ENCODE peak calls at places on chromosome 11, in eight cellular contexts. B is activated CD4-positive, alpha-beta T cell treated with anti-CD3 and anti-CD28 coated beads for 48 hours; P is HCEC 1CT; C is chondrocyte; Y is WTC11; E is RCC 7860; X is activated effector memory CD4-positive, alpha-beta T cell treated with Interleukin-2 at 50 U/mL for 16 hours; U is A549. O is an unnamed sample.

GRCh38 chr11:2207212-2207611 is 35.6 kb upstream of the TH start:
- DNase-seq in C (peak; percentile 66), X (no peak), U (no peak), Y (no peak), E (no peak), P (no peak), B (no peak), O (no peak)

GRCh38 chr11:74438681-74439080 is 28.7 kb downstream of the KCNE3 start:
- DNase-seq in Y (no peak), C (no peak), X (no peak), U (no peak), E (no peak), B (no peak), P (no peak), O (no peak)

GRCh38 chr11:57635236-57635635 is 14.5 kb downstream of the YPEL4 start:
- DNase-seq in E (no peak), C (no peak), Y (no peak), P (no peak), B (no peak), X (no peak), U (no peak), O (no peak)

GRCh38 chr11:96169250-96169649 is 173.7 kb downstream of the MAML2 start:
- DNase-seq in Y (no peak), B (no peak), P (no peak), X (no peak), E (no peak), U (no peak), C (no peak), O (no peak)

GRCh38 chr11:23924226-23924625 is 572.6 kb upstream of the LUZP2 start:
- DNase-seq in E (no peak), Y (no peak), P (no peak), U (no peak), B (no peak), C (no peak), X (no peak), O (no peak)

GRCh38 chr11:99160447-99160846 is 139.7 kb downstream of the CNTN5 start:
- DNase-seq in Y (no peak), P (no peak), E (no peak), U (no peak), C (no peak), B (no peak), X (no peak), O (no peak)

GRCh38 chr11:12723410-12724297 is 49.4 kb downstream of the TEAD1 start:
- DNase-seq in U (peak; percentile 85), B (no peak), Y (no peak), C (no peak), X (no peak), P (peak; percentile 34), E (peak; percentile 68), O (no peak)

GRCh38 chr11:41498726-41499125 is 39.3 kb upstream of the LRRC4C start:
- DNase-seq in C (no peak), X (no peak), P (no peak), B (no peak), U (no peak), Y (no peak), E (no peak), O (no peak)

GRCh38 chr11:124791626-124792341 is 8.4 kb downstream of the MSANTD2 start:
- DNase-seq in Y (no peak), E (no peak), P (peak; percentile 78), C (no peak), U (no peak), B (no peak), X (no peak), O (no peak)

GRCh38 chr11:128492461-128492860 is 94.9 kb downstream of the ETS1 start:
- DNase-seq in P (peak; percentile 69), X (no peak), C (no peak), E (peak; percentile 39), Y (no peak), U (no peak), B (no peak), O (no peak)

GRCh38 chr11:2138436-2139117 is 612 bp downstream of the IGF2 start:
- DNase-seq in P (no peak), U (no peak), Y (peak; percentile 42), C (no peak), E (no peak), B (no peak), X (no peak), O (peak; percentile 46)

GRCh38 chr11:131458421-131458820 is 88.0 kb downstream of the NTM start:
- DNase-seq in P (no peak), U (no peak), B (no peak), E (no peak), Y (no peak), C (no peak), X (no peak), O (no peak)

GRCh38 chr11:46278387-46279173 is 1.1 kb downstream of the CREB3L1 start:
- DNase-seq in E (no peak), X (no peak), U (no peak), B (peak; percentile 66), C (no peak), Y (peak; percentile 83), P (peak; percentile 69), O (peak; percentile 71)

GRCh38 chr11:8610532-8611116 is 16.6 kb upstream of the STK33 start:
- DNase-seq in C (no peak), X (no peak), Y (no peak), P (no peak), U (no peak), B (peak; percentile 34), E (no peak), O (peak; percentile 39)

GRCh38 chr11:81071641-81072040 is 1630.8 kb upstream of the TENM4 start:
- DNase-seq in P (no peak), X (no peak), C (no peak), B (no peak), U (no peak), Y (no peak), E (no peak), O (no peak)

O was measured in nephron progenitor cell.